ENCODE peak calls at places on chromosomes 5 and 9, in ten cellular contexts. S is prostate gland; N is pancreas; G is Calu3; E is neural progenitor cell; A is GM20000; T is AG04450; I is neural crest cell; V is bronchial epithelial cell; Q is CD8-positive, alpha-beta T cell. J is an unnamed sample.

GRCh38 chr9:134408389-134408788 is 82.1 kb downstream of the RXRA start:
- DNase-seq in S (no peak), N (no peak), G (no peak), E (no peak), A (no peak), T (no peak), I (no peak), V (no peak), Q (no peak), J (no peak)

GRCh38 chr5:150441813-150442698 is 7.5 kb downstream of the RPS14 start:
- DNase-seq in S (no peak), N (no peak), G (no peak), E (no peak), A (no peak), T (no peak), I (no peak), V (no peak), Q (no peak), J (no peak)

GRCh38 chr5:19369561-19369960 is 618.4 kb downstream of the CDH18 start:
- DNase-seq in S (no peak), N (no peak), G (no peak), E (no peak), A (no peak), T (no peak), I (no peak), V (no peak), Q (no peak), J (no peak)

GRCh38 chr9:93136011-93136440 is 2.0 kb upstream of the NINJ1 start:
- DNase-seq in S (peak), N (peak), G (no peak), E (no peak), A (no peak), T (no peak), I (no peak), V (no peak), Q (no peak), J (no peak)

GRCh38 chr5:53323943-53324642 is 156.3 kb upstream of the FST start:
- DNase-seq in S (no peak), N (no peak), G (no peak), E (no peak), A (no peak), T (no peak), I (no peak), V (peak), Q (no peak), J (no peak)

GRCh38 chr9:114037961-114038723 is 40.0 kb downstream of the AMBP start:
- DNase-seq in S (peak), N (no peak), G (no peak), E (peak), A (no peak), T (no peak), I (no peak), V (no peak), Q (no peak), J (no peak)

GRCh38 chr9:132651259-132651658 is 18.5 kb downstream of the DDX31 start:
- DNase-seq in S (peak), N (no peak), G (peak), E (no peak), A (no peak), T (peak), I (peak), V (peak), Q (no peak), J (no peak)

GRCh38 chr5:41414598-41414997 is 95.8 kb downstream of the PLCXD3 start:
- DNase-seq in S (no peak), N (no peak), G (peak), E (no peak), A (no peak), T (peak), I (no peak), V (peak), Q (no peak), J (no peak)

GRCh38 chr5:56656816-56657740 is 158.3 kb upstream of the MAP3K1 start:
- DNase-seq in S (no peak), N (no peak), G (no peak), E (no peak), A (no peak), T (no peak), I (no peak), V (peak), Q (no peak), J (no peak)

GRCh38 chr5:100464418-100464817 is 70.8 kb upstream of the FAM174A start:
- DNase-seq in S (no peak), N (no peak), G (peak), E (no peak), A (no peak), T (peak), I (no peak), V (peak), Q (no peak), J (no peak)

GRCh38 chr9:114709636-114710035 is 27.6 kb upstream of the TEX48 start:
- DNase-seq in S (no peak), N (no peak), G (no peak), E (no peak), A (no peak), T (no peak), I (no peak), V (no peak), Q (no peak), J (no peak)

DNA sequence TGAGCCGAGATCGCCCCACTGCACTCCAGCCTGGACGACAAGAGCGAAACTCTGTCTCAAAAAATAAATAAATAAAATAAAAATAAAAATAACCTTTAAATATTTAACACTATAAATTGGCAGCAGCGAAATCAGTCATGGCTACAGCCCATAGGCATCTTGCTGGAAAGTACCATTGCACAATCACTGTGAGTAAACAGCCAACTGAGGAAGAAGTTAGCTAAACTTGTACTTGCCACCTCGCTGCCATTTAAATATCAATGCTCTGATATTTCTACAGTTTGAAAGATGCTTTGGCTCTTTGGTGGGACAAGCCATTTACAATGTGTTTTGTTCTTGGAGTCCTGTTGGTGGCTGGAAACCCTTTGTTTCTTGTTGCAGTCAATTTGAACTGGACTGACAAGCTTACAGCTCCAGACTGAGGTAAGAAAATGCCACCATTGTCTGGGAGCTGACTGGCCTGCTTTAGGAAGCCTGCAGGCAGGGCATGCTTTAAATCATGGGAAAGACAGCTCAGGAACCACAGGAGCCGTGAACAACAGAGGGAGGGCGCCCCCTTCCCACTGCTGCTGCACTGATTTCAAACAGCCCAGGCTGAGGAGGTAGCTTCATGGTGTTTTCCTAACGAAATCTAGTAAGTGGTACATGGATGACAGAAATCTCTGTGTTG is 322.8 kb upstream of the RFX3 start:
- DNase-seq in S (no peak), N (no peak), G (peak), E (peak), A (no peak), T (no peak), I (peak), V (peak), Q (no peak), J (no peak)
- TF ChIP-seq CTCF in S (no peak), N (no peak), G (no peak), E (peak), A (no peak), T (no peak), I (peak), V (no peak), Q (no peak), J (peak)

DNA sequence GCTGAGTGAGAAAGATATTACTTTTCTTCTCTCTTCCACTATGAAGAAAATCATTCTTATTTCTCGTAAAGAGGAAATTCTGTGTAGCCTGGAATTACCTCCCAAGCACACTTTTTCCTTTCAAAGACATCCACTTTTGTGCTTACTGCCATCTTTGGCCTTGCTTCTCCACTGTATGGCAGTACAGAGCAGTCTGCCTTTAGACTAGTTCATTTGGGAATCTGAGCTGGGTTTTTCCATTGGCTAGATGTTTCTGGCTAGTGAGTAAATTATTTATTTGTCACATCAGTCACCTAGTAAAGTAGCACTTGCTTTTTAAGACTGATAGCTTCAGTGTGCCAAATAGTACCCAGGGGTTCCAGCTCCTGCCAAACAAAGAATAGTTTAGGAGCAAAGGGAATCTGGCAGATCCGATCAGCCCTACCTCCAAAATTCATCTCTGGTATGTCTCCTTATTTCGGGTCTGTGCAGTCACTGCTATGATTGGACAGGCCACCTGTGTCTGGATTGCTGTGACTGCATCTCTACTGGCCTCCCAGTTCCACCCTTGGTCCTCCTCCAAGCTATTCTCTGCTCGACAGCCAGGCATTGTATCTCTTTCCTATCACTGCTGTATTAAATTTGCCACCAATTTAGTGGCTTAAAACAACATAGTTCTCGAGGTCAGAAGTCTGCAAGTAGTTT is 97.6 kb downstream of the NUDT12 start:
- DNase-seq in S (no peak), N (no peak), G (no peak), E (no peak), A (no peak), T (no peak), I (no peak), V (no peak), Q (no peak), J (no peak)
- TF ChIP-seq CTCF in S (no peak), N (no peak), G (no peak), E (peak), A (no peak), T (peak), I (no peak), V (no peak), Q (no peak), J (no peak)

GRCh38 chr9:124659099-124659659 is 111.9 kb downstream of the NR6A1 start:
- DNase-seq in S (peak), N (peak), G (peak), E (peak), A (peak), T (peak), I (peak), V (peak), Q (peak), J (peak)

GRCh38 chr9:124654431-124654830 is 116.7 kb downstream of the NR6A1 start:
- DNase-seq in S (no peak), N (no peak), G (no peak), E (no peak), A (no peak), T (no peak), I (no peak), V (peak), Q (no peak), J (no peak)

GRCh38 chr9:124660341-124660801 is 110.7 kb downstream of the NR6A1 start:
- DNase-seq in S (no peak), N (no peak), G (peak), E (peak), A (peak), T (no peak), I (peak), V (peak), Q (no peak), J (peak)

GRCh38 chr9:124658165-124659017 is 112.7 kb downstream of the NR6A1 start:
- DNase-seq in S (peak), N (peak), G (peak), E (peak), A (peak), T (peak), I (peak), V (peak), Q (peak), J (peak)

GRCh38 chr9:124657526-124657925 is 113.6 kb downstream of the NR6A1 start:
- DNase-seq in S (no peak), N (no peak), G (no peak), E (no peak), A (no peak), T (no peak), I (no peak), V (no peak), Q (no peak), J (no peak)
- TF ChIP-seq CTCF in S (no peak), N (no peak), G (no peak), E (no peak), A (no peak), T (no peak), I (no peak), V (no peak), Q (no peak), J (no peak)

DNA sequence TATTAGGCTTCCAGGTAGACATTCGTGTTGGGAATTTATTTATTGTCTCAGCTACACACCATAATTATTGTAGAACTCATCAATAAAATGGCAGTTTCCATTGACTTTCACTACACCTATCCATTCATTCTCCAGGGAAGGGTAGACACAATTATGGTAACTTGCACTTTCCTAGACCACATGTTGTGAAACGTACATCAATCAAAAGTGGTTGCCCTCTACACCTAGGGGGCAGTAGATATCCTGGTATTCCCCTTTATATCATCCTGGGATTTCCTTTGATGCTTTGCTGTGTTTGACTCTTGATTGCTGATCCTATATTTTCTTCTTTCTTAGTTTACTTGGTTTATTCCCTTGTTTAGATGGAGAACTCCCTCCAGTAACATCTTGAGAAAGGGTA is 47.9 kb downstream of the ADGRV1 start:
- DNase-seq in S (no peak), N (no peak), G (peak), E (peak), A (no peak), T (no peak), I (no peak), V (peak), Q (no peak), J (no peak)
- TF ChIP-seq CTCF in S (no peak), N (peak), G (peak), E (peak), A (no peak), T (peak), I (peak), V (peak), Q (no peak), J (peak)

GRCh38 chr9:86257406-86257805 is 2.1 kb downstream of the C9orf153 start:
- DNase-seq in S (no peak), N (no peak), G (no peak), E (no peak), A (no peak), T (no peak), I (no peak), V (no peak), Q (no peak), J (no peak)

GRCh38 chr9:86256653-86257052 is 2.8 kb downstream of the C9orf153 start:
- DNase-seq in S (no peak), N (no peak), G (no peak), E (no peak), A (no peak), T (no peak), I (no peak), V (no peak), Q (no peak), J (no peak)

GRCh38 chr9:86253577-86253976 is 5.9 kb downstream of the C9orf153 start:
- DNase-seq in S (no peak), N (no peak), G (no peak), E (no peak), A (no peak), T (no peak), I (no peak), V (no peak), Q (no peak), J (no peak)

GRCh38 chr9:86250123-86250522 is 9.3 kb downstream of the C9orf153 start:
- DNase-seq in S (no peak), N (no peak), G (no peak), E (no peak), A (no peak), T (no peak), I (no peak), V (no peak), Q (no peak), J (no peak)

DNA sequence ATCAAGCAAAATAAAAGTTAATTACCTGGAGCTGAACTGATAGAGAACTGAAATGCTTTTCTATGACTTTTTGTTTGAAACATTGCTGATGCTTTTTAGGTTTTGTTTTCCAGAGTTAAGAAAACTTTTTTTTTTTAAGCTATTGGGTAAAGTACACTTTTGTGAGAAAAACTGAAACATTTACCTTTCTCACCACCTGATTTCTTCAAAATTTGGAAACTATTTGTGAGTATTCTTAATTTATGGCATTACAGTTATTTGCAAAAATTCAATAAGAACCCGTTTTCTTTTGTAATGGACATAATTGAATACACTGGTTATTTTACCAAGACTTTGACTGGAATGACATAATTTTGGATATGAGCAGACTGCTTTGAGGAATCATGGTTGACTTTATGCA is 6.6 kb downstream of the C9orf153 start:
- DNase-seq in S (no peak), N (no peak), G (no peak), E (no peak), A (no peak), T (no peak), I (no peak), V (no peak), Q (no peak), J (no peak)
- TF ChIP-seq CTCF in S (no peak), N (no peak), G (no peak), E (no peak), A (no peak), T (no peak), I (no peak), V (no peak), Q (no peak), J (no peak)

DNA sequence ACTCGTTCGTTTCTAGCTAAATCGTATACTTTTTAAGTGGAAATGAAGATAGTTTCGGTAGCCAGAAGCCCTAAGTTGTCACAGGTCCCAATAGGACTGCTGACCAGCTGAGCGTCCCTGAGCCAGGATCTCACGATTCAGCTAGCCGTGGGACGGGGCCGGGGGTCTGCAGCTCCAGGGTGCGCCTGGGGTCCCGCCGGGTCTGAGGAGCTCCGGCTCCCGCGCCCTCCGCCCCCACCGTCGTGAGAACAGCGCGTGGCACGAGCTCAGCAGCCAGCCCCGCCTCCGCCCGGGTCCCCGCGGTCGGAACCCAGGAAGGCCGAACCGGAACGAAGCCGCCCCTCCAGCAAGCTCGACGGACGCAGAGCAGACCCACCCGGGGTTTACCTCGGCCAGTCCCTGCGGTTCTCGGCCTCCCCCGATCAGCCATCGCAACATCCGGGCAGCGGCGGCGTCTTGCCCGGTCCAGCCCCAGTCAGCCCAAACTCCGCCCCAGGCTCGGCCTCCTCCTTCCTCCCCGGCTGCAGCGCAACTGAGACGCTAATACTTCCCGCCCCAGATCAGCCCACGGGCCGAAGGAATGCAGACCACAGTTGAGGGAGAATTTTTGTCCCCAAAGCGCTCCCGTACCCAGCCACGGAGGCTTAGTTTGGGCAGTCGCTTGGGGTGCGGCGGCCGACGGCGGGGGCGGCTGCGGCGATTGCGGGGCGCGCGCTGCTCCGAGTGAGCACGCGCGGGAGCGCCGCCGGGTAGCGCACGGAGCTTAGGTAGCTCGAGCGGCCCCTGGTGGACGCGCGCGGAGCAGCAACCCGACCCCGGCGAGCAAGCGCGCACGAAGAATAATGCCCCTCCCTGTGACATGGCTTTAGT is at the start of gene WDR41:
- DNase-seq in S (peak), N (peak), G (peak), E (peak), A (peak), T (peak), I (peak), V (peak), Q (peak), J (peak)
- TF ChIP-seq CTCF in S (peak), N (peak), G (peak), E (peak), A (peak), T (peak), I (peak), V (peak), Q (peak), J (peak)

DNA sequence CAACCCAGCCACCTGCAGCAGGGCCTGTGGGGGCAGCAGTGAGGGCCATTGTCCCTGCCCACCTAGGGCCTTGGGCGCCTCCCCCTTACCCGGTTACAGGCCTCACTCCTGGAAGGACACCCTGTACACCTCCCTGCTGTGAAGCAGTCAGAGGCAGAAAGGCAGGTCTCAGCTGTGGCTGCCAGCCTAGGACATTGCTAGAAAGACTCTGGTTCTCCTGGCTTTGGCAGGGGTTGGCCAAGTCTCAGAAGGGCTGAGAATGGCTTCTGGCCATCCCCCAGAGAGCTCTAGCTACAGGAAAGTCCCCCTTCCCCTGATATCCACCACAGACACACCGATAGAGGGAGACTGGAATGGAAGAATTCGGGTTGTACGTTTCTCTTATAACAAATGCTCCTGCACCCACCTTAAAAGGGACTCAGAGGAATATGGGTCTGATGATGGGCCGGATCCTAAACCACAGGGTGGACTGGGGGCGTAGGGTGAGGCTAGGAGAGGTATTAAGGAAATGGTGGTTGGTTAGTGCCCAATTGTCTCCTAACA is 2.4 kb downstream of the DNAJB5 start:
- DNase-seq in S (no peak), N (no peak), G (peak), E (peak), A (no peak), T (no peak), I (no peak), V (peak), Q (peak), J (peak)
- TF ChIP-seq CTCF in S (no peak), N (no peak), G (no peak), E (peak), A (no peak), T (no peak), I (no peak), V (peak), Q (no peak), J (peak)

GRCh38 chr9:105188746-105189145 is 55.7 kb upstream of the SLC44A1 start:
- DNase-seq in S (no peak), N (no peak), G (no peak), E (no peak), A (no peak), T (no peak), I (no peak), V (peak), Q (no peak), J (no peak)
- TF ChIP-seq CTCF in S (no peak), N (no peak), G (no peak), E (no peak), A (no peak), T (no peak), I (no peak), V (peak), Q (no peak), J (peak)

GRCh38 chr9:68574150-68574549 is 33.5 kb upstream of the TMEM252 start:
- DNase-seq in S (no peak), N (no peak), G (no peak), E (no peak), A (no peak), T (no peak), I (no peak), V (no peak), Q (no peak), J (no peak)
- TF ChIP-seq CTCF in S (peak), N (no peak), G (no peak), E (peak), A (no peak), T (peak), I (peak), V (peak), Q (no peak), J (peak)